ENCODE peak calls at places on chromosomes 3 and 15, in ten cellular contexts. I is B cell, V is A549, L is cardiac fibroblast, A is Caco-2, B is H9, X is foreskin fibroblast, W is tibial artery, N is cardiac muscle cell, H is AG04450. Z is an unnamed sample.
A peak's percentile ranks its signal among the peaks of the same experiment; 100 is the strongest.

GRCh38 chr3:86180696-86181095 is 810.3 kb downstream of the VGLL3 start:
- DNase-seq in B (no peak), H (no peak), W (no peak), I (no peak), X (peak; percentile 5), N (peak; percentile 25), L (no peak), A (peak; percentile 10), V (peak; percentile 3), Z (no peak)

GRCh38 chr3:23202921-23203650 is at the start of gene UBE2E2:
- DNase-seq in H (no peak), A (peak; percentile 85), I (peak; percentile 89), W (peak; percentile 85), N (peak; percentile 84), X (peak; percentile 90), L (peak; percentile 77), B (peak; percentile 78), V (peak; percentile 84), Z (no peak)

GRCh38 chr3:112822116-112823055 is 24.3 kb downstream of the CD200R1L start:
- DNase-seq in L (no peak), H (no peak), A (no peak), N (no peak), I (no peak), W (no peak), V (peak; percentile 66), B (no peak), X (no peak), Z (no peak)

GRCh38 chr15:86570738-86571137 is 491.1 kb downstream of the AGBL1 start:
- DNase-seq in B (no peak), H (no peak), W (no peak), L (no peak), N (no peak), A (no peak), V (no peak), I (no peak), X (no peak), Z (no peak)

GRCh38 chr15:78968539-78969271 is 23.9 kb upstream of the CTSH start:
- DNase-seq in X (no peak), B (no peak), A (peak; percentile 61), V (no peak), H (no peak), N (no peak), I (no peak), W (no peak), L (no peak), Z (no peak)

GRCh38 chr3:18657858-18658820 is 233.0 kb upstream of the SATB1 start:
- DNase-seq in N (no peak), V (no peak), I (no peak), A (peak; percentile 6), H (no peak), L (no peak), W (no peak), B (no peak), X (no peak), Z (no peak)

GRCh38 chr3:9080165-9080564 is 116.9 kb upstream of the RAD18 start:
- DNase-seq in B (no peak), X (no peak), A (no peak), I (no peak), W (no peak), L (no peak), H (no peak), N (no peak), V (no peak), Z (no peak)

GRCh38 chr3:112042842-112043280 is 8.3 kb downstream of the TMPRSS7 start:
- DNase-seq in X (no peak), I (no peak), N (no peak), V (no peak), H (no peak), B (no peak), W (no peak), L (no peak), A (no peak), Z (no peak)

GRCh38 chr3:15287565-15288330 is 44.6 kb downstream of the SH3BP5 start:
- DNase-seq in I (no peak), B (no peak), W (peak; percentile 90), H (peak; percentile 49), A (no peak), L (peak; percentile 95), N (no peak), V (no peak), X (peak; percentile 95), Z (no peak)

GRCh38 chr15:76799760-76800159 is 105.4 kb downstream of the SCAPER start:
- DNase-seq in V (peak; percentile 16), L (peak; percentile 49), A (no peak), H (peak; percentile 46), N (no peak), X (peak; percentile 67), B (no peak), I (no peak), W (no peak), Z (no peak)

GRCh38 chr3:133401374-133402135 is 1.7 kb downstream of the BFSP2 start:
- DNase-seq in N (no peak), B (no peak), H (peak; percentile 43), A (no peak), L (peak; percentile 42), I (no peak), V (no peak), X (peak; percentile 16), W (no peak), Z (no peak)

GRCh38 chr3:58422756-58423324 is 10.8 kb downstream of the PDHB start:
- DNase-seq in V (peak; percentile 7), H (no peak), A (peak; percentile 46), I (no peak), W (no peak), X (peak; percentile 54), N (peak; percentile 87), L (peak; percentile 70), B (no peak), Z (no peak)

GRCh38 chr3:4284865-4285264 is 18.3 kb upstream of the SETMAR start:
- DNase-seq in B (no peak), L (no peak), N (no peak), X (no peak), W (no peak), I (no peak), A (no peak), H (no peak), V (no peak), Z (no peak)

GRCh38 chr3:57939776-57940175 is 68.4 kb upstream of the FLNB start:
- DNase-seq in N (peak; percentile 32), V (no peak), I (no peak), B (no peak), A (no peak), X (no peak), W (no peak), H (no peak), L (no peak), Z (no peak)

GRCh38 chr15:98018761-98019351 is 58.4 kb downstream of the ARRDC4 start:
- DNase-seq in L (no peak), N (no peak), W (no peak), H (no peak), X (no peak), A (no peak), B (no peak), V (no peak), I (no peak), Z (no peak)

GRCh38 chr15:78070049-78070698 is 7.3 kb downstream of the TBC1D2B start:
- DNase-seq in A (no peak), I (no peak), B (no peak), V (no peak), N (no peak), X (no peak), W (peak; percentile 70), L (no peak), H (no peak), Z (no peak)

GRCh38 chr15:65887565-65887964 is 18.3 kb downstream of the RAB11A start:
- DNase-seq in B (no peak), V (no peak), H (no peak), W (no peak), A (no peak), X (no peak), I (no peak), L (no peak), N (no peak), Z (no peak)

GRCh38 chr15:22878103-22878502 is 39.6 kb downstream of the NIPA2 start:
- DNase-seq in I (no peak), L (no peak), H (no peak), A (no peak), X (peak; percentile 14), B (no peak), V (no peak), W (no peak), N (no peak), Z (no peak)

GRCh38 chr15:91049378-91050127 is 27.2 kb upstream of the VPS33B start:
- DNase-seq in A (peak; percentile 32), W (no peak), X (peak; percentile 77), B (peak; percentile 71), L (peak; percentile 78), V (peak; percentile 63), N (peak; percentile 76), I (peak; percentile 53), H (peak; percentile 38), Z (peak; percentile 39)
- TF ChIP-seq CTCF in A (no peak), W (peak; percentile 60), X (peak; percentile 71), B (peak; percentile 73), L (peak; percentile 77), V (peak; percentile 83), N (peak; percentile 73), I (peak; percentile 60), H (peak; percentile 84), Z (peak; percentile 85)

GRCh38 chr15:51971353-51972133 is at the start of gene LEO1:
- DNase-seq in H (peak; percentile 97), V (peak; percentile 99), B (peak; percentile 94), W (peak; percentile 93), I (peak; percentile 90), L (peak; percentile 99), X (peak; percentile 98), A (peak; percentile 92), N (peak; percentile 98), Z (peak; percentile 86)
- TF ChIP-seq CTCF in H (peak; percentile 51), V (peak; percentile 51), B (peak; percentile 52), W (peak; percentile 42), I (peak; percentile 39), L (peak; percentile 56), X (peak; percentile 55), A (no peak), N (peak; percentile 52), Z (peak; percentile 26)

DNA sequence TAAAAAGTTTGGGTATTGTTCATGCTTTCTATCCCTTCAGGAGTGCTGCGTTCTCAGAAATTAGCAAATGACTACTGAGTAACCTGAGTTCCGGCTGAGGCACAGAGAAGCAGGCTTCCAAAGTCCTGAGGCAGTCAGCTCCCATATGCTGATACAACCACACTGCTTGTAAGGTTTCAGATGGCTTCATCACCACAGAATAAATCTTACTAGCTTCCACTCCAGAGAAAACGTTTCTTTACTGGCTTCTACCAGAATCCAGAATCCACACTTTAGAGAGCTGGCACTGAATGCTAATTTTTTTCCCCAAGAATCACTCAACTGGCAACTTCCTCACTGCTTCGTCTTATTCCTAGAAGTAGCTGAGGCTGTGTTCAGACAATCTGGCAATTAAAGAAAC is 21.4 kb downstream of the TAMM41 start:
- DNase-seq in V (no peak), W (no peak), L (no peak), B (no peak), A (no peak), X (no peak), I (no peak), H (no peak), N (no peak), Z (no peak)
- TF ChIP-seq CTCF in V (no peak), W (no peak), L (no peak), B (no peak), A (no peak), X (no peak), I (no peak), H (no peak), N (no peak), Z (no peak)

DNA sequence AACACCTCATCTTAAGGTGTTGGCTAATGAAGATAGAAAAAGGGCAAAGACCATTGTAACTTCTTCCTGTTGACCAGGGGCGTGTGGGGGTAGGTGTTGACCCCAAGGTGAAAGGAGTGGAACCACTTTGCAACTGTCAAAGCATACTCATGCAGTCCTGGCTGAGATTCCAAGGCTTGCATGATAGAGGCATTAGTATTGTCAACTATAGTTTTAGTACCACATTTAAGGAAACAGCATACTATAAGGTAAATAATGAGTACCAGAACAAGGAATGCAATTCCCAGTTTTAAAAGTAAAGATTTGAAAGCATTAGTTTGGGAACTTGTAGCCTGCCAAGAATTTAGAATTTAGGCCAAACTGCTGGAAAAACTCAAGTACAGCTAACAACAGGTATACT is 27.8 kb upstream of the ADGRG7 start:
- DNase-seq in N (no peak), I (no peak), L (no peak), X (peak; percentile 51), H (no peak), B (no peak), A (no peak), W (no peak), V (no peak), Z (no peak)
- TF ChIP-seq CTCF in N (no peak), I (no peak), L (no peak), X (no peak), H (no peak), B (no peak), A (no peak), W (no peak), V (no peak), Z (no peak)